ENCODE peak calls at places on chromosome 12, in eight cellular contexts. I, J, L, H, Q, U, X and E are unnamed samples. For H3K4me1, the result is how much of the 10 kb centered on the place peaks cover.

GRCh38 chr12:14961466-14962155 is at the start of gene ARHGDIB:
- DNase-seq in L (no peak), H (peak), I (peak), Q (no peak), J (peak), X (peak), U (no peak), E (no peak)

GRCh38 chr12:14774944-14775651 is 28.2 kb downstream of the WBP11 start:
- DNase-seq in U (no peak), I (peak), J (peak), Q (no peak), L (peak), H (peak), X (peak), E (no peak)

GRCh38 chr12:128382946-128383739 is 116.2 kb downstream of the TMEM132C start:
- DNase-seq in U (no peak), H (no peak), Q (no peak), X (no peak), L (no peak), J (no peak), I (no peak), E (no peak)

GRCh38 chr12:91189526-91189925 is 6.9 kb upstream of the DCN start:
- DNase-seq in Q (no peak), L (peak), X (no peak), H (no peak), I (peak), J (no peak), U (no peak), E (no peak)

GRCh38 chr12:1199700-1200099 is 208.7 kb downstream of the ERC1 start:
- DNase-seq in U (no peak), L (no peak), H (no peak), X (no peak), Q (no peak), J (no peak), I (no peak), E (no peak)

GRCh38 chr12:107622005-107622404 is 63.6 kb upstream of the PWP1 start:
- DNase-seq in U (no peak), L (no peak), X (no peak), Q (no peak), H (no peak), J (no peak), I (peak), E (peak)

GRCh38 chr12:9341260-9341585 is 133.0 kb upstream of the PZP start:
- DNase-seq in X (no peak), I (no peak), Q (no peak), U (no peak), J (no peak), L (no peak), H (no peak), E (no peak)

GRCh38 chr12:50776749-50777728 is 13.1 kb downstream of the ATF1 start:
- DNase-seq in H (no peak), J (no peak), X (no peak), U (no peak), Q (no peak), L (no peak), I (no peak), E (no peak)

GRCh38 chr12:14710632-14711324 is 14.4 kb upstream of the GUCY2C start:
- DNase-seq in Q (no peak), H (no peak), X (no peak), U (no peak), L (no peak), J (no peak), I (no peak), E (no peak)

GRCh38 chr12:49538740-49539403 is at the start of gene KCNH3:
- DNase-seq in L (peak), U (peak), X (peak), H (peak), J (peak), Q (no peak), I (peak), E (peak)

GRCh38 chr12:30965613-30965985 is 39.1 kb downstream of the TSPAN11 start:
- DNase-seq in X (no peak), J (no peak), I (no peak), L (no peak), U (no peak), H (peak), Q (no peak), E (peak)

GRCh38 chr12:19238520-19238919 is 109.0 kb downstream of the PLEKHA5 start:
- DNase-seq in I (no peak), L (no peak), U (no peak), Q (no peak), X (no peak), J (no peak), H (no peak), E (no peak)
- H3K4me1 ChIP-seq in I (under half), L (under half), U (under half), Q (under half), X (under half), J (under half), H (under half), E (under half)

GRCh38 chr12:95998611-95999300 is 2.6 kb upstream of the HAL start:
- DNase-seq in I (peak), L (peak), H (peak), Q (peak), U (no peak), X (peak), J (peak), E (peak)

GRCh38 chr12:95995238-95996031 is 709 bp downstream of the HAL start:
- DNase-seq in L (no peak), H (no peak), X (no peak), U (no peak), I (no peak), Q (no peak), J (no peak), E (no peak)

GRCh38 chr12:95996034-95996658 is at the start of gene HAL:
- DNase-seq in Q (no peak), H (peak), I (peak), J (peak), U (no peak), L (no peak), X (peak), E (no peak)

GRCh38 chr12:95997911-95998510 is 1.9 kb upstream of the HAL start:
- DNase-seq in H (no peak), Q (no peak), X (no peak), I (no peak), J (no peak), U (no peak), L (no peak), E (no peak)

GRCh38 chr12:95997276-95997675 is 1.1 kb upstream of the HAL start:
- DNase-seq in U (no peak), J (no peak), H (no peak), L (no peak), Q (no peak), I (no peak), X (no peak), E (no peak)
- H3K4me1 ChIP-seq in U (under half), J (under half), H (under half), L (under half), Q (under half), I (under half), X (under half), E (under half)

GRCh38 chr12:71685312-71685906 is 473 bp upstream of the TMEM19 start:
- DNase-seq in X (peak), L (no peak), Q (no peak), H (no peak), U (no peak), I (no peak), J (no peak), E (no peak)

GRCh38 chr12:71685961-71686657 is at the start of gene TMEM19:
- DNase-seq in U (peak), Q (peak), H (peak), X (peak), L (peak), I (peak), J (peak), E (peak)

GRCh38 chr12:71688961-71689570 is 3.2 kb downstream of the TMEM19 start:
- DNase-seq in L (peak), Q (no peak), U (no peak), H (no peak), J (no peak), X (no peak), I (no peak), E (no peak)

GRCh38 chr12:71684081-71684480 is 1.8 kb upstream of the TMEM19 start:
- DNase-seq in H (no peak), X (no peak), L (no peak), Q (no peak), I (no peak), J (no peak), U (no peak), E (no peak)

GRCh38 chr12:71686658-71687025 is 760 bp downstream of the TMEM19 start:
- DNase-seq in H (no peak), I (no peak), L (peak), Q (no peak), J (no peak), U (no peak), X (no peak), E (no peak)
- H3K4me1 ChIP-seq in H (under half), I (under half), L (under half), Q (under half), J (under half), U (under half), X (under half), E (under half)

GRCh38 chr12:112904571-112904970 is 2.2 kb upstream of the OAS1 start:
- DNase-seq in J (no peak), H (no peak), Q (no peak), L (peak), I (peak), U (no peak), X (no peak), E (no peak)
- H3K4me1 ChIP-seq in J (under half), H (under half), Q (under half), L (under half), I (under half), U (under half), X (half or more), E (under half)

DNA sequence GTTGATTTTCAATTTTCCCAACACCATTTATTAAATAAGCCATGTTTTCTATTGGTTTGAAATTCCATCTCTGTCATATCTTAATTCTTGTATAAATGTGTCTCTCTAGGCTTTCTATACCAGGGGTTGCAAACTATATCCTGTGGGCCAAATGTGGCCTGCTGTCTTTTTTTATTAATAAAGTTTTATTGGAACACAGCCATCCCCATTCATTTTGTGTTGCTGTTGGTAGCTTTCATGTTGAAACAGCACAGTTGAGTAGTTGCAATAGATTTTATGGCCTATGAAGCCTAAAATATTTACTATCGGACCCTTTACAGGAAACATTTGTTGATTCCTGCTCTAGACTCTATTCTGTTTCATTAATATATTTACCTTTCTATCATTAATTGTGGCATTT is 9.4 kb downstream of the HCFC2 start:
- DNase-seq in X (no peak), I (no peak), H (no peak), Q (no peak), L (no peak), U (no peak), J (no peak), E (no peak)
- H3K4me1 ChIP-seq in X (under half), I (under half), H (under half), Q (under half), L (under half), U (under half), J (under half), E (under half)

DNA sequence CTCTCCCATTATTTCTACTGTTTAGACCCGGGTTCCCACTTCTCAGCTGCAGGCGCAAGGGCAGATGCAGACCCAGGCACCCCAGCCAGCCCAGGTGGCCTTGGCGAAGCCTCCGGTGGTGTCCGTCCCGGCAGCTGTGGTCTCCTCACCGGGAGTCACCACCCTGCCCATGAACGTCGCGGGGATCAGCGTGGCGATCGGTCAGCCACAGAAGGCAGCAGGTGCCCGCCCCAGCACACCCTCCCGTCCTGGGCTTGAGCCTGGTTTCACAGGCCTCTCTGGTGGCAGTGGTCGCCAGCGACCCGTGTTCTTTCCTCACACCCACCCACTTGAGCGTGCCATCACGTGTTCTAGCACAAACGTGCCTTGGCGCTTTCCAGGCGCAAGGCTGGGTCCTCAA is 77.4 kb downstream of the DDX51 start:
- DNase-seq in J (no peak), I (no peak), Q (no peak), L (no peak), H (no peak), U (no peak), X (no peak), E (no peak)
- H3K4me1 ChIP-seq in J (under half), I (under half), Q (under half), L (under half), H (under half), U (under half), X (under half), E (under half)

GRCh38 chr12:2339022-2339431 is 286.2 kb downstream of the CACNA1C start:
- DNase-seq in I (peak), Q (no peak), J (peak), L (peak), U (no peak), X (peak), H (no peak), E (no peak)
- H3K4me1 ChIP-seq in I (under half), Q (under half), J (under half), L (under half), U (under half), X (under half), H (under half), E (under half)

GRCh38 chr12:130924946-130925345 is 28.8 kb upstream of the ADGRD1 start:
- DNase-seq in J (no peak), H (no peak), L (no peak), U (no peak), I (no peak), X (no peak), Q (no peak), E (no peak)

GRCh38 chr12:130922584-130922983 is 31.1 kb upstream of the ADGRD1 start:
- DNase-seq in U (no peak), Q (no peak), I (no peak), X (no peak), H (no peak), J (no peak), L (no peak), E (no peak)

GRCh38 chr12:130920711-130921381 is 32.9 kb upstream of the ADGRD1 start:
- DNase-seq in U (peak), X (peak), Q (no peak), L (peak), I (peak), J (peak), H (no peak), E (no peak)

GRCh38 chr12:130929363-130929762 is 24.3 kb upstream of the ADGRD1 start:
- DNase-seq in Q (no peak), U (no peak), X (no peak), J (no peak), L (no peak), H (no peak), I (no peak), E (no peak)

DNA sequence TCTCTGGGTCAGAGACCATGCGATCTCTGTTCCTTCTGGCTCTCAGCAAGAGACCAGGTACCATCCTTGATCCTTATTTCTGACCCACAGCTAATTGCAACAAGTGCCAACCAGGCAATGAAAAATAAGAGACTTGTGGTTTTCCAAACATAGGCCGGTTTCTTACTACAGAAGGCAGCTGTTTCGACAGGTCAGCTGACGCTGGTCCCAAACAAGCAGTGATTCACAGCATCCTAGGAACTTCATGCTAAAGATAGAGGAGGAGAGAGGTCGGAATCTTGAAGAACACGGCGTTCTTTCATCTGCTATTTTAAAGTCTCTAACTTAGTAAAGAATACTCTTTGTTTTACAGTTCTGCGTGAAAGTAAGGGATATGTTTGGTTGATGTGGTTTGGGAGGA is 28.1 kb upstream of the ADGRD1 start:
- DNase-seq in J (no peak), L (peak), H (no peak), U (no peak), X (no peak), I (peak), Q (no peak), E (no peak)
- H3K4me1 ChIP-seq in J (under half), L (under half), H (under half), U (under half), X (under half), I (under half), Q (under half), E (under half)

GRCh38 chr12:46360370-46360769 is 12.2 kb downstream of the SLC38A2 start:
- DNase-seq in H (no peak), J (no peak), X (no peak), L (no peak), U (no peak), I (no peak), Q (no peak), E (no peak)
- H3K4me1 ChIP-seq in H (half or more), J (under half), X (under half), L (under half), U (under half), I (under half), Q (under half), E (under half)

DNA sequence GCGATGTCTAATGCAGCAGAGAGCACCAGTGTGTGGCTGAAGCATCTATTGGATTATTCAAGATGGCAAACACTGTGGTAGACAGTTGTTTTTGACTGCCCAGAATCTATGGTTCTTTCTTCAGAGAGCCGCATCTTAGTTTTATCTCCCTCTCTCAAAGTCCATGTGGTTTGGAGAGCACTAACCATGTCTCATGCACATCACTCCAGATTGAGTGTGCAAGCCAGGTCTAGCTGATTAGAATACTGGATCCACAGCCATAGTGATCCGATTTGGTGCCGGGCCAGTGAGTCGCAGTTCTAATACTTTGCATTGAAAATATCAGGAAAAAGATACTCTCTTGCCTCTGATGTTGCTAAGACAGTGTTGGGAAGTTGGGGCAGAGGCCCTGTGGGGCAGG is 4.6 kb upstream of the SBNO1 start:
- DNase-seq in X (no peak), I (no peak), U (no peak), Q (no peak), J (no peak), L (no peak), H (no peak), E (no peak)
- H3K4me1 ChIP-seq in X (under half), I (under half), U (under half), Q (under half), J (under half), L (under half), H (under half), E (under half)